ENCODE peak calls at places on chromosomes 3 and 15, in eight cellular contexts. D is ELR; C is PC-3; Y is amygdala; R is epithelial cell of esophagus; Q is kidney epithelial cell; G is left lung; L is activated T-helper 2 cell treated with anti-CD3 and anti-CD28 coated beads, Interferon-gamma antibody, Interleukin-2, Interleukin-4, amounts not matched to agents 10 μg/mL and 5 μg/mL and 100 μg/mL, durations not matched to agents 14 hours and 24 hours and 36 hours. H is an unnamed sample.

GRCh38 chr15:48177383-48177874 is 666 bp downstream of the MYEF2 start:
- DNase-seq in Y (peak; percentile 41), L (no peak), R (peak; percentile 56), C (peak; percentile 42), Q (peak; percentile 34), G (no peak), D (peak; percentile 68), H (no peak)

GRCh38 chr3:30399394-30400181 is 206.8 kb upstream of the TGFBR2 start:
- DNase-seq in G (no peak), C (peak; percentile 18), Q (peak; percentile 16), Y (no peak), D (peak; percentile 36), L (no peak), R (peak; percentile 13), H (no peak)

GRCh38 chr15:90889736-90890456 is 5.6 kb downstream of the FES start:
- DNase-seq in Y (no peak), C (no peak), Q (no peak), R (no peak), G (peak; percentile 75), L (no peak), D (no peak), H (no peak)

GRCh38 chr3:65831733-65832425 is 206.8 kb downstream of the MAGI1 start:
- DNase-seq in R (peak; percentile 63), D (peak; percentile 88), L (no peak), G (no peak), C (peak; percentile 30), Y (peak; percentile 3), Q (no peak), H (no peak)

GRCh38 chr3:111690242-111690641 is 95.1 kb upstream of the ZBED2 start:
- DNase-seq in G (no peak), L (no peak), Y (no peak), D (peak; percentile 94), R (peak; percentile 36), C (no peak), Q (no peak), H (no peak)

GRCh38 chr3:155313303-155313702 is 19.8 kb upstream of the STRIT1 start:
- DNase-seq in D (no peak), L (no peak), Q (no peak), C (peak; percentile 69), Y (no peak), R (no peak), G (no peak), H (no peak)

GRCh38 chr3:110391640-110392395 is 679.8 kb upstream of the NECTIN3 start:
- DNase-seq in Q (no peak), C (no peak), D (peak; percentile 49), R (peak; percentile 54), G (no peak), L (no peak), Y (no peak), H (no peak)

GRCh38 chr3:112304611-112305010 is 10.6 kb upstream of the SLC9C1 start:
- DNase-seq in Q (no peak), C (no peak), Y (no peak), G (no peak), L (no peak), D (peak; percentile 48), R (no peak), H (no peak)

GRCh38 chr15:43903864-43904290 is 77.1 kb downstream of the WDR76 start:
- DNase-seq in Y (peak; percentile 21), D (peak; percentile 78), Q (no peak), R (peak; percentile 61), L (peak; percentile 41), C (peak; percentile 90), G (no peak), H (no peak)